ENCODE peak calls at places on chromosomes 3 and 15, in nine cellular contexts. V is globus pallidus, R is KG1, W is H7, H is GM04504, B is transverse colon, M is HTR-8/SVneo, A is GM12891, Z is skeletal muscle cell. U is an unnamed sample.

GRCh38 chr15:40597024-40597423 is 3.0 kb downstream of the KNL1 start:
- DNase-seq in B (no peak), W (no peak), H (no peak), M (no peak), V (no peak), Z (no peak), R (no peak), A (no peak), U (no peak)

GRCh38 chr3:30620402-30621360 is 14.3 kb downstream of the TGFBR2 start:
- DNase-seq in W (no peak), B (no peak), A (no peak), V (no peak), M (no peak), Z (no peak), R (no peak), H (no peak), U (no peak)

GRCh38 chr3:56980798-56981390 is 79.6 kb upstream of the SPATA12 start:
- DNase-seq in V (no peak), M (peak; percentile 73), R (no peak), H (peak; percentile 97), A (no peak), B (no peak), W (no peak), Z (peak; percentile 97), U (peak; percentile 88)

GRCh38 chr15:28890711-28891495 is 5.1 kb downstream of the APBA2 start:
- DNase-seq in H (no peak), A (no peak), R (no peak), M (no peak), B (no peak), W (no peak), Z (no peak), V (no peak), U (no peak)

GRCh38 chr3:178085817-178086123 is 450.5 kb upstream of the KCNMB2 start:
- DNase-seq in W (no peak), Z (no peak), A (no peak), B (no peak), R (no peak), H (no peak), V (no peak), M (no peak), U (no peak)

GRCh38 chr3:29757054-29757777 is 476.3 kb downstream of the RBMS3 start:
- DNase-seq in R (no peak), W (no peak), Z (no peak), V (no peak), B (no peak), M (no peak), A (no peak), H (no peak), U (no peak)

GRCh38 chr3:168088106-168088722 is 7.5 kb downstream of the GOLIM4 start:
- DNase-seq in B (peak; percentile 38), H (no peak), Z (no peak), M (no peak), W (peak; percentile 17), V (no peak), A (no peak), R (no peak), U (no peak)

GRCh38 chr15:85754993-85755392 is 39.7 kb downstream of the KLHL25 start:
- DNase-seq in A (no peak), M (no peak), Z (no peak), V (peak; percentile 40), W (peak; percentile 50), R (no peak), B (no peak), H (no peak), U (no peak)

GRCh38 chr3:96264701-96265100 is 549.7 kb upstream of the EPHA6 start:
- DNase-seq in Z (no peak), R (no peak), H (no peak), V (no peak), W (no peak), M (no peak), B (no peak), A (no peak), U (no peak)

GRCh38 chr3:1195922-1196321 is 103.1 kb downstream of the CNTN6 start:
- DNase-seq in V (no peak), W (no peak), M (no peak), R (no peak), Z (peak; percentile 86), A (no peak), H (peak; percentile 84), B (no peak), U (peak; percentile 58)